ENCODE peak calls at places on chromosome 4, in four cellular contexts. H is spleen, Q is hepatocyte, Z is body of pancreas. R is an unnamed sample.
A peak's percentile ranks its signal among the peaks of the same experiment; 100 is the strongest.

GRCh38 chr4:1603413-1604135 is 80.5 kb downstream of the FAM53A start:
- DNase-seq in H (peak; percentile 68), Q (no peak), Z (no peak), R (no peak)

GRCh38 chr4:186551849-186552248 is 3.5 kb downstream of the MTNR1A start:
- DNase-seq in H (no peak), Q (no peak), Z (no peak), R (no peak)

GRCh38 chr4:81905966-81906365 is 434.3 kb upstream of the RASGEF1B start:
- DNase-seq in H (no peak), Q (peak; percentile 63), Z (no peak), R (no peak)

GRCh38 chr4:36532670-36533373 is 251.4 kb downstream of the DTHD1 start:
- DNase-seq in H (no peak), Q (no peak), Z (no peak), R (no peak)

GRCh38 chr4:3168029-3168428 is 80.9 kb upstream of the MSANTD1 start:
- DNase-seq in H (no peak), Q (no peak), Z (no peak), R (no peak)

GRCh38 chr4:141563721-141564120 is 72.7 kb upstream of the IL15 start:
- DNase-seq in H (no peak), Q (no peak), Z (no peak), R (no peak)

GRCh38 chr4:54547299-54548097 is 110.3 kb upstream of the KIT start:
- DNase-seq in H (no peak), Q (no peak), Z (no peak), R (no peak)

GRCh38 chr4:41129128-41129754 is 85.1 kb downstream of the APBB2 start:
- DNase-seq in H (no peak), Q (no peak), Z (no peak), R (no peak)

GRCh38 chr4:11418610-11419009 is 10.1 kb downstream of the HS3ST1 start:
- DNase-seq in H (no peak), Q (no peak), Z (no peak), R (no peak)

GRCh38 chr4:127829014-127829413 is 46.9 kb downstream of the HSPA4L start:
- DNase-seq in H (no peak), Q (no peak), Z (no peak), R (no peak)

GRCh38 chr4:126611900-126612299 is 1020.9 kb upstream of the INTU start:
- DNase-seq in H (no peak), Q (no peak), Z (no peak), R (no peak)

GRCh38 chr4:104064650-104065577 is 345.1 kb upstream of the TACR3 start:
- DNase-seq in H (no peak), Q (peak; percentile 81), Z (peak; percentile 65), R (peak; percentile 81)

GRCh38 chr4:733631-733980 is 28.0 kb downstream of the PCGF3 start:
- DNase-seq in H (no peak), Q (no peak), Z (no peak), R (no peak)

GRCh38 chr4:118224239-118224829 is 128.5 kb downstream of the PRSS12 start:
- DNase-seq in H (no peak), Q (peak; percentile 61), Z (no peak), R (no peak)

GRCh38 chr4:158371158-158371557 is 150.5 kb upstream of the RXFP1 start:
- DNase-seq in H (no peak), Q (no peak), Z (no peak), R (no peak)

GRCh38 chr4:142583708-142584107 is 262.4 kb downstream of the INPP4B start:
- DNase-seq in H (no peak), Q (no peak), Z (no peak), R (no peak)

GRCh38 chr4:177455591-177455990 is 13.4 kb upstream of the AGA start:
- DNase-seq in H (no peak), Q (peak; percentile 66), Z (no peak), R (no peak)

GRCh38 chr4:16114546-16114945 is 30.7 kb upstream of the PROM1 start:
- DNase-seq in H (no peak), Q (no peak), Z (no peak), R (no peak)

DNA sequence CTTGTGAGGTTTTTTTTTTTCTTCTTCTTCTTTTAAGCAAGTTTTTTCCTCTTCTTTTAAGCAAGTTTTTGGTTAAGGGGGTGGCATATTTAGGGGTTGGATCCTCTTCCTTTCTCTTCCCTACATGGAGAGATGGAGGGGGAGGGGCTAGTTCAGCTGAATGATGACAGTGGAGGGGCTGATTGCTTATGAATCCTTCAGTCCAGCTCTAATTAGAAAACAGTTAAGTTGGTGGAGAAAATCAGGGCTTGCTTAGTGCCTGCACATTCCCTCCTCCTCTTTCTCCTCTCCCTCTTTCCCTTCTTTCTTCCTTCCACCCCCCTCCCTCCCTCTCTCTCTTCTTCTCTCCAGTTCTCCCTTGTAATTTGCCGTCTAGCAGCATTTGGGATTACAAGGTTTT is 4.4 kb upstream of the HAND2 start:
- DNase-seq in H (no peak), Q (no peak), Z (no peak), R (no peak)
- H3K4me1 ChIP-seq in H (peaks cover 34% of the 10 kb centered on the region), Q (peaks cover 3% of the 10 kb centered on the region), Z (peaks cover 28% of the 10 kb centered on the region), R (peaks cover 6% of the 10 kb centered on the region)

GRCh38 chr4:78936989-78937388 is 2.2 kb downstream of the PAQR3 start:
- DNase-seq in H (no peak), Q (no peak), Z (no peak), R (no peak)
- H3K4me3 ChIP-seq in H (no peak overlapping the region), Q (no peak overlapping the region), Z (no peak overlapping the region), R (no peak overlapping the region)

DNA sequence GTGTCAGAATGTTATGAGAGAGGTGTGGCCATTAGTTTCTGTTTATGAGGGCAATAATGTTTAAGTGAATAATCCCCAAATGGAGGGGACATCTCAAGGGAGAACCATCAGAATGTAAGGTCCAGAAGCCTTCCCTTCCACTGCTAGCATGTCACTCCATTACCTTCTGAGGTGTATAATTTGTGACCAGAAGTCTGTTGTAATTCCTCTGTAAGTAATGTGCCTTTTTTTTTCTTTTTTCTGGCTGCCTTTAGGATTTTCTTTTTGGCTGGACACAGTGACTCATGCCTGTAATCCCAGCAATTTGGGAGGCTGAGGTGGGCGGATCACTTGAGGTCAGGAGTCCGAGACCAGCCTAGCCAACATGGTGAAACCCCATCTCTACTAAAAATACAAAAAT is 10.8 kb upstream of the COPS4 start:
- DNase-seq in H (no peak), Q (no peak), Z (no peak), R (no peak)
- TF ChIP-seq CTCF in H (no peak), Q (no peak), Z (no peak), R (no peak)

GRCh38 chr4:48216563-48216962 is 53.1 kb downstream of the TEC start:
- DNase-seq in H (no peak), Q (no peak), Z (no peak), R (no peak)

GRCh38 chr4:48215977-48216376 is 53.7 kb downstream of the TEC start:
- DNase-seq in H (no peak), Q (no peak), Z (no peak), R (no peak)

DNA sequence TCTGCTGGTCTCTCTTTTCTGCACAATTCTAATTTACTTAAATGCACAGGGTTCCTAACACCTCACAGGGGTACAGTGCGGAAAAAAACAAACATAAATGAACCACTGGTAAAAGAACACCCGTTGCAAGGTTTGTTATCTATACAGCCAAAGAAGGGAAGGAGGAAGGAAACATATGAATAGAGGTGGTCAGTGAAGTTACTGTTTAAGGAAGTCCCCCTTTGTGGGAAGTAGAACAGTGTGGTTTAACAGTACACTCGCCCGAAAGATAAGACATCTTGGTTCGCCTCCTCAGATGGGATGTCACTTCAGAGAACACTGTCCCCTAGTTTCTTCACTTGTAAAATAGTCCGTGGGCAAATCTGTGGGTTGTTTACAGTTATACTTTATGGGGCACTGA is 57.5 kb downstream of the TEC start:
- DNase-seq in H (no peak), Q (no peak), Z (no peak), R (no peak)
- H3K4me1 ChIP-seq in H (peaks cover 9% of the 10 kb centered on the region), Q (no peaks in the 10 kb centered on the region), Z (no peaks in the 10 kb centered on the region), R (no peaks in the 10 kb centered on the region)

R was measured in testis.